ENCODE peak calls at places on chromosomes 1 and 21, in four cellular contexts. Y is neural progenitor cell, T is GM23338, M is fibroblast of lung. O is an unnamed sample. For H4K20me1, the result is how much of the 10 kb centered on the place peaks cover.

GRCh38 chr1:47448462-47449233 is 10.8 kb downstream of the FOXD2 start:
- DNase-seq in M (no peak), T (no peak), Y (no peak), O (no peak)

GRCh38 chr1:112026018-112026417 is 36.5 kb upstream of the KCND3 start:
- DNase-seq in T (no peak), M (peak), Y (no peak), O (no peak)

GRCh38 chr1:151144474-151145157 is 1.8 kb downstream of the SEMA6C start:
- DNase-seq in Y (peak), M (peak), T (peak), O (no peak)

GRCh38 chr1:2082064-2082463 is 31.9 kb downstream of the PRKCZ start:
- DNase-seq in M (no peak), T (no peak), Y (no peak), O (no peak)

GRCh38 chr1:239232921-239233320 is 153.4 kb upstream of the CHRM3 start:
- DNase-seq in Y (no peak), T (peak), M (no peak), O (no peak)

GRCh38 chr21:46183910-46184624 is at the start of gene SPATC1L:
- DNase-seq in M (peak), T (peak), Y (peak), O (peak)

GRCh38 chr1:3785458-3786157 is 10.7 kb downstream of the LRRC47 start:
- DNase-seq in Y (peak), M (no peak), T (peak), O (no peak)

GRCh38 chr1:67614511-67614934 is 70.5 kb upstream of the GADD45A start:
- DNase-seq in T (no peak), M (no peak), Y (no peak), O (no peak)

GRCh38 chr1:70760170-70760569 is 287.4 kb downstream of the PTGER3 start:
- DNase-seq in M (no peak), T (no peak), Y (no peak), O (no peak)

GRCh38 chr1:43137445-43138052 is 34.5 kb downstream of the EBNA1BP2 start:
- DNase-seq in M (no peak), Y (no peak), T (no peak), O (no peak)

DNA sequence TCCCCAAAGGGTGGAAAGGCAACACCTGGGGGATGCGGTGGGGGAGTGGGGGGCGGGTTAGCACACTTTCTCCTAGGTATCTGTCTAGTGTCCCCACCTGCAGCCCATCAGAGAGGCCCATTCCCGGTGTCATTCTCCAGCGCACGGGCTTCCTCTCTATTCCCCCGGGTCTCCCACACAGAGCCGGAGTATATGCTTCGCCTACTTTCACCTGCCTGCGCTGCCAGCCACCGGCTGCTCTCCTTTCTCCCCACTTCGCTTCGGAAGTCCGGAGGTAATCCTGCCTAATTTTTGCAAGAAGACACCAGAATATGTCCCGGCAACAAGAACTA is 852 bp downstream of the RGS7 start:
- DNase-seq in M (no peak), Y (peak), T (peak), O (no peak)
- TF ChIP-seq EZH2 in M (no peak), Y (no peak), T (no peak), O (no peak)

GRCh38 chr1:24775901-24776300 is 30.7 kb downstream of the CLIC4 start:
- DNase-seq in M (no peak), T (no peak), Y (no peak), O (no peak)
- H4K20me1 ChIP-seq in M (under half), T (half or more), Y (half or more), O (under half)

GRCh38 chr1:21652101-21652936 is 16.8 kb downstream of the RAP1GAP start:
- DNase-seq in Y (peak), M (no peak), T (peak), O (no peak)
- TF ChIP-seq EZH2 in Y (peak), M (peak), T (no peak), O (no peak)

GRCh38 chr1:236150291-236150940 is 8.1 kb downstream of the GPR137B start:
- DNase-seq in M (no peak), Y (no peak), T (no peak), O (no peak)
- H4K20me1 ChIP-seq in M (under half), Y (under half), T (under half), O (under half)

GRCh38 chr1:165350861-165351260 is 5.7 kb downstream of the LMX1A start:
- DNase-seq in Y (peak), M (no peak), T (peak), O (no peak)

GRCh38 chr1:165352109-165352441 is 4.4 kb downstream of the LMX1A start:
- DNase-seq in T (peak), M (no peak), Y (peak), O (no peak)

GRCh38 chr1:165353731-165354671 is 2.5 kb downstream of the LMX1A start:
- DNase-seq in M (no peak), T (peak), Y (peak), O (no peak)

GRCh38 chr1:165354739-165355138 is 1.8 kb downstream of the LMX1A start:
- DNase-seq in M (no peak), T (peak), Y (peak), O (no peak)

DNA sequence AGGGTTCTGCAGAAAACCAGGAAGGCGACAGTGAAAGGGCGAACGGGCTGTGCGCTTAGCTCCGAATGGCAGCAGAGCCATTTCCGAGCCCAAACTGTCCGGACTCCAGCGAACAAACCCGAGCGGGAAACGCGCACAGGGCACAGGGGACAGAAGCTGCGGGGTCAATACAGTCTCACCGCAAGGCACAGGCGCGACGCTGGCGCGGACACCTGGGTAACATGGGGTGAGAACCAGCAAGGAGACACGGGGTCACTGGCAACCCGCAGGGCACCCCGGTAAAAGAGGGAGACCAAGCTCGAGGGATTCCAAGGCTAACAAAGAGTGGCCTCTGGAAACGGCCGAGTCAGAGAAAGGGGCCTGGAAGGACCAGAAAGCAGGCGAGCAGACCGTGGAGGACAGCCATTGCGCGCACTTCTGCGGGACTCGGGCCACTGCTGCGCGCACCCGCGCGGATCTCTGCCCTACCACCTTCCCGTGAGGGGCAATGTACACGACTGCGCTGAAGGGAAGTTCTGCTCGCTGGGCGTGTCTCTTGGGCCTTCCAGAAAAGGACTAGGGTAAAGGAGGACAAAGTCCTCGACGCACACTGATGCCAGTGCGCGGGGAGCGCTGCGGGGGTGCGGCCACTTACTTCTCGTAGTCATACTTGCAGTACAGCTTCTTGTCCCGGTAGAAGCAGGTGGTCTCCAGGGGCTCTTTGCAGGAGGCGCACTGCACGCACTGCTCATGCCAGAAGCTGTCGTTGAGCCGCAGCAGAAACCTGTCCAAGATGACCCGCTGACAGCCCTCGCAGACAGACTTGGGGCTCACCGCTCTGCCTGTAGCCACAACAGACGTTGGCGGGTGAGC is 3.8 kb downstream of the LMX1A start:
- DNase-seq in T (peak), M (no peak), Y (peak), O (no peak)
- TF ChIP-seq EZH2 in T (peak), M (peak), Y (no peak), O (no peak)

DNA sequence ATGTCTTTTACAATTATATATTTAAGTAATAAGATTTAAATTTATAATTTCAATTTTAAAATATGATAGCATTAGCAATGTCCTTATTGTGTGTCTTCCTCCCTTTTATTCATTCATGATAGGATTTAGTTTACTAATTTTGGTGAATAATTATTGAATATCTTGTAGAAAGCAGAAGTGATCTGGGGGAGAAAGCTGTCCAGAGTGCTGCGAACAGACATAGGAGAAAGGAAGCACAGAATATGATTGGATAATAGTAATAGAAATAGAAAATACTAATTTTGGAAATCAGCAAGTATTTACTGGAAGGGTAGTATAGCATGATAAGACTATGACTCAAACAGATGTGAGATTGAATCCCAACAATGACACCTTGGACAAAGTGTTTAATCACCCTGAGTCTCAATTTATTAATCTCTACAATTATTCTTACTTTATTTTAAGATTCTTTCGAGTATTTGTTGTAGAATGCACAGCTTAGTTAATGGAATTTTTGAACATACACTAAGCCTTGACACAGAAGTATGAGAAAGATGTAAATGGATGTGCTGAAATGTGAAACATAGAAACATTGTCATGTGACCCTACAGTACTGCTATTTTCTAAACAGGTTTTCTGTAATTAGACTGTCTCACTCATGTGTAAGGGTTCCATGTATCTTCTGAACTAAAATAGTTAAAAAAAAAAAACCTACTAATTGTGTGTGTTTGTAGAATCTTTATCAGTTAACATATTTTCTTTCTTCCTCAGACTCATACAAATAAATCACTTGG is 7.9 kb downstream of the SH3GLB1 start:
- DNase-seq in M (no peak), T (no peak), Y (no peak), O (no peak)
- H4K20me1 ChIP-seq in M (under half), T (under half), Y (under half), O (under half)

GRCh38 chr1:200039849-200040479 is 12.5 kb downstream of the NR5A2 start:
- DNase-seq in M (no peak), Y (peak), T (peak), O (no peak)
- TF ChIP-seq EZH2 in M (peak), Y (no peak), T (no peak), O (no peak)

GRCh38 chr21:15744926-15745325 is 15.1 kb downstream of the USP25 start:
- DNase-seq in Y (no peak), T (peak), M (no peak), O (no peak)
- H4K20me1 ChIP-seq in Y (under half), T (under half), M (under half), O (under half)

GRCh38 chr1:110606784-110607662 is 865 bp upstream of the KCNA2 start:
- DNase-seq in M (peak), Y (peak), T (peak), O (no peak)
- TF ChIP-seq EZH2 in M (peak), Y (peak), T (peak), O (no peak)